ENCODE peak calls at places on chromosomes 4 and X, in eight cellular contexts. One of them, this sample, is unnamed.

GRCh38 chr4:62548108-62548524 is 1348.0 kb downstream of the ADGRL3 start:
- DNase-seq in NCI-H187: no peak
- DNase-seq in tibial artery: peak; percentile 67
- DNase-seq in RWPE1: no peak
- DNase-seq in D341Med: no peak
- DNase-seq in NCI-H510A treated with DMSO at 0.1 percent for 48 hours: no peak
- DNase-seq in naive thymus-derived CD4-positive, alpha-beta T cell: no peak
- DNase-seq in aorta: peak; percentile 69
- DNase-seq in this sample: no peak

GRCh38 chrX:23334871-23335599 is 386 bp downstream of the PTCHD1 start:
- DNase-seq in NCI-H187: no peak
- DNase-seq in tibial artery: no peak
- DNase-seq in RWPE1: no peak
- DNase-seq in D341Med: peak; percentile 51
- DNase-seq in NCI-H510A treated with DMSO at 0.1 percent for 48 hours: no peak
- DNase-seq in naive thymus-derived CD4-positive, alpha-beta T cell: no peak
- DNase-seq in aorta: no peak
- DNase-seq in this sample: no peak

GRCh38 chr4:181745933-181746627 is 497.1 kb upstream of the TENM3 start:
- DNase-seq in NCI-H187: no peak
- DNase-seq in tibial artery: no peak
- DNase-seq in RWPE1: no peak
- DNase-seq in D341Med: peak; percentile 29
- DNase-seq in NCI-H510A treated with DMSO at 0.1 percent for 48 hours: no peak
- DNase-seq in naive thymus-derived CD4-positive, alpha-beta T cell: no peak
- DNase-seq in aorta: no peak
- DNase-seq in this sample: no peak

GRCh38 chr4:124980276-124980752 is 267.8 kb upstream of the ANKRD50 start:
- DNase-seq in NCI-H187: no peak
- DNase-seq in tibial artery: no peak
- DNase-seq in RWPE1: no peak
- DNase-seq in D341Med: no peak
- DNase-seq in NCI-H510A treated with DMSO at 0.1 percent for 48 hours: no peak
- DNase-seq in naive thymus-derived CD4-positive, alpha-beta T cell: no peak
- DNase-seq in aorta: no peak
- DNase-seq in this sample: no peak

GRCh38 chr4:12679217-12679616 is 804.9 kb downstream of the RAB28 start:
- DNase-seq in NCI-H187: no peak
- DNase-seq in tibial artery: no peak
- DNase-seq in RWPE1: no peak
- DNase-seq in D341Med: peak; percentile 16
- DNase-seq in NCI-H510A treated with DMSO at 0.1 percent for 48 hours: no peak
- DNase-seq in naive thymus-derived CD4-positive, alpha-beta T cell: no peak
- DNase-seq in aorta: no peak
- DNase-seq in this sample: no peak

GRCh38 chr4:101599620-101600019 is 190.9 kb upstream of the BANK1 start:
- DNase-seq in NCI-H187: no peak
- DNase-seq in tibial artery: no peak
- DNase-seq in RWPE1: peak; percentile 45
- DNase-seq in D341Med: no peak
- DNase-seq in NCI-H510A treated with DMSO at 0.1 percent for 48 hours: no peak
- DNase-seq in naive thymus-derived CD4-positive, alpha-beta T cell: no peak
- DNase-seq in aorta: no peak
- DNase-seq in this sample: no peak

GRCh38 chr4:40380647-40381046 is 45.5 kb downstream of the CHRNA9 start:
- DNase-seq in NCI-H187: no peak
- DNase-seq in tibial artery: no peak
- DNase-seq in RWPE1: no peak
- DNase-seq in D341Med: no peak
- DNase-seq in NCI-H510A treated with DMSO at 0.1 percent for 48 hours: no peak
- DNase-seq in naive thymus-derived CD4-positive, alpha-beta T cell: no peak
- DNase-seq in aorta: no peak
- DNase-seq in this sample: no peak

GRCh38 chrX:138745215-138745614 is 33.7 kb upstream of the FGF13 start:
- DNase-seq in NCI-H187: no peak
- DNase-seq in tibial artery: no peak
- DNase-seq in RWPE1: peak; percentile 1
- DNase-seq in D341Med: peak; percentile 30
- DNase-seq in NCI-H510A treated with DMSO at 0.1 percent for 48 hours: peak; percentile 11
- DNase-seq in naive thymus-derived CD4-positive, alpha-beta T cell: no peak
- DNase-seq in aorta: no peak
- DNase-seq in this sample: no peak

GRCh38 chr4:31016322-31017061 is 296.3 kb downstream of the PCDH7 start:
- DNase-seq in NCI-H187: no peak
- DNase-seq in tibial artery: no peak
- DNase-seq in RWPE1: no peak
- DNase-seq in D341Med: no peak
- DNase-seq in NCI-H510A treated with DMSO at 0.1 percent for 48 hours: no peak
- DNase-seq in naive thymus-derived CD4-positive, alpha-beta T cell: no peak
- DNase-seq in aorta: no peak
- DNase-seq in this sample: no peak

GRCh38 chr4:156230151-156230550 is 276.5 kb upstream of the CTSO start:
- DNase-seq in NCI-H187: no peak
- DNase-seq in tibial artery: no peak
- DNase-seq in RWPE1: no peak
- DNase-seq in D341Med: no peak
- DNase-seq in NCI-H510A treated with DMSO at 0.1 percent for 48 hours: no peak
- DNase-seq in naive thymus-derived CD4-positive, alpha-beta T cell: no peak
- DNase-seq in aorta: no peak
- DNase-seq in this sample: no peak

GRCh38 chr4:88037447-88037846 is 30.0 kb downstream of the PKD2 start:
- DNase-seq in NCI-H187: no peak
- DNase-seq in tibial artery: no peak
- DNase-seq in RWPE1: no peak
- DNase-seq in D341Med: no peak
- DNase-seq in NCI-H510A treated with DMSO at 0.1 percent for 48 hours: no peak
- DNase-seq in naive thymus-derived CD4-positive, alpha-beta T cell: no peak
- DNase-seq in aorta: no peak
- DNase-seq in this sample: no peak

GRCh38 chr4:124415206-124415605 is 297.3 kb downstream of the ANKRD50 start:
- DNase-seq in NCI-H187: no peak
- DNase-seq in tibial artery: no peak
- DNase-seq in RWPE1: no peak
- DNase-seq in D341Med: no peak
- DNase-seq in NCI-H510A treated with DMSO at 0.1 percent for 48 hours: no peak
- DNase-seq in naive thymus-derived CD4-positive, alpha-beta T cell: no peak
- DNase-seq in aorta: no peak
- DNase-seq in this sample: no peak

GRCh38 chr4:54229631-54230478 is 762 bp downstream of the PDGFRA start:
- DNase-seq in NCI-H187: no peak
- DNase-seq in tibial artery: peak; percentile 72
- DNase-seq in RWPE1: no peak
- DNase-seq in D341Med: peak; percentile 52
- DNase-seq in NCI-H510A treated with DMSO at 0.1 percent for 48 hours: no peak
- DNase-seq in naive thymus-derived CD4-positive, alpha-beta T cell: no peak
- DNase-seq in aorta: peak; percentile 64
- DNase-seq in this sample: no peak

GRCh38 chrX:98407526-98408049 is 1523.9 kb downstream of the RPA4 start:
- DNase-seq in NCI-H187: no peak
- DNase-seq in tibial artery: no peak
- DNase-seq in RWPE1: no peak
- DNase-seq in D341Med: no peak
- DNase-seq in NCI-H510A treated with DMSO at 0.1 percent for 48 hours: no peak
- DNase-seq in naive thymus-derived CD4-positive, alpha-beta T cell: no peak
- DNase-seq in aorta: no peak
- DNase-seq in this sample: no peak

GRCh38 chr4:93828332-93828829 is at the start of gene ATOH1:
- DNase-seq in NCI-H187: no peak
- DNase-seq in tibial artery: no peak
- DNase-seq in RWPE1: peak; percentile 32
- DNase-seq in D341Med: peak; percentile 73
- DNase-seq in NCI-H510A treated with DMSO at 0.1 percent for 48 hours: peak; percentile 52
- DNase-seq in naive thymus-derived CD4-positive, alpha-beta T cell: no peak
- DNase-seq in aorta: no peak
- DNase-seq in this sample: no peak

GRCh38 chr4:110484767-110485166 is 8.8 kb downstream of the ENPEP start:
- DNase-seq in NCI-H187: no peak
- DNase-seq in tibial artery: no peak
- DNase-seq in RWPE1: peak; percentile 7
- DNase-seq in D341Med: no peak
- DNase-seq in NCI-H510A treated with DMSO at 0.1 percent for 48 hours: no peak
- DNase-seq in naive thymus-derived CD4-positive, alpha-beta T cell: no peak
- DNase-seq in aorta: no peak
- DNase-seq in this sample: no peak

GRCh38 chr4:31283689-31284088 is 563.5 kb downstream of the PCDH7 start:
- DNase-seq in NCI-H187: no peak
- DNase-seq in tibial artery: no peak
- DNase-seq in RWPE1: no peak
- DNase-seq in D341Med: no peak
- DNase-seq in NCI-H510A treated with DMSO at 0.1 percent for 48 hours: no peak
- DNase-seq in naive thymus-derived CD4-positive, alpha-beta T cell: no peak
- DNase-seq in aorta: no peak
- DNase-seq in this sample: no peak

GRCh38 chrX:154918060-154918483 is 31.9 kb downstream of the F8A1 start:
- DNase-seq in NCI-H187: peak; percentile 77
- DNase-seq in tibial artery: peak; percentile 63
- DNase-seq in RWPE1: peak; percentile 41
- DNase-seq in D341Med: peak; percentile 71
- DNase-seq in NCI-H510A treated with DMSO at 0.1 percent for 48 hours: peak; percentile 21
- DNase-seq in naive thymus-derived CD4-positive, alpha-beta T cell: peak; percentile 12
- DNase-seq in aorta: peak; percentile 56
- DNase-seq in this sample: no peak

This sample was measured in stimulated activated CD8-positive, alpha-beta memory T cell treated with anti-CD3 and anti-CD28 coated beads, Interleukin-4, amount 100 ng/mL, for 4 hours.